ENCODE peak calls at places on chromosomes 1 and 21, in nine cellular contexts. N is WTC11, M is upper lobe of right lung, G is AG09319, U is SHP77, H is Right ventricle myocardium superior, L is fibroblast of mammary gland, S is foreskin fibroblast, Y is Daoy. X is an unnamed sample.

GRCh38 chr1:160945079-160945478 is 9.5 kb downstream of the ITLN2 start:
- DNase-seq in H (no peak), Y (no peak), U (no peak), M (no peak), N (no peak), L (no peak), S (no peak), G (no peak), X (no peak)

GRCh38 chr1:203807211-203807610 is 11.8 kb downstream of the ZBED6 start:
- DNase-seq in L (peak), G (no peak), M (no peak), U (no peak), N (no peak), Y (peak), S (peak), H (no peak), X (no peak)

GRCh38 chr1:147539122-147539575 is 2.2 kb upstream of the BCL9 start:
- DNase-seq in L (peak), M (no peak), S (peak), Y (peak), G (peak), H (no peak), N (no peak), U (no peak), X (no peak)

GRCh38 chr1:36835696-36836095 is 198.6 kb downstream of the GRIK3 start:
- DNase-seq in G (no peak), N (no peak), S (no peak), Y (no peak), M (no peak), H (no peak), U (no peak), L (no peak), X (no peak)

GRCh38 chr1:212514056-212514614 is 81.4 kb downstream of the NENF start:
- DNase-seq in Y (peak), G (no peak), S (peak), N (peak), L (peak), U (peak), M (peak), H (peak), X (no peak)

GRCh38 chr1:164440222-164440621 is 118.8 kb upstream of the PBX1 start:
- DNase-seq in L (peak), S (no peak), H (no peak), N (peak), Y (peak), G (no peak), U (no peak), M (no peak), X (no peak)

GRCh38 chr1:29002792-29003191 is 88.4 kb downstream of the EPB41 start:
- DNase-seq in Y (no peak), H (no peak), S (no peak), G (no peak), U (no peak), N (no peak), M (no peak), L (no peak), X (no peak)

GRCh38 chr1:187003353-187003752 is 174.6 kb downstream of the PLA2G4A start:
- DNase-seq in M (no peak), G (no peak), Y (no peak), H (no peak), L (no peak), N (no peak), S (no peak), U (no peak), X (no peak)

GRCh38 chr1:37171651-37172050 is 137.3 kb upstream of the GRIK3 start:
- DNase-seq in G (no peak), N (no peak), H (no peak), S (no peak), U (no peak), L (no peak), M (no peak), Y (no peak), X (no peak)

GRCh38 chr1:35925741-35926140 is 5.2 kb upstream of the AGO3 start:
- DNase-seq in U (no peak), S (peak), N (no peak), H (peak), L (peak), Y (no peak), G (peak), M (no peak), X (no peak)

GRCh38 chr21:35976481-35976880 is 83.8 kb downstream of the SETD4 start:
- DNase-seq in H (no peak), M (no peak), Y (no peak), G (no peak), L (no peak), N (no peak), S (no peak), U (no peak), X (no peak)

GRCh38 chr1:203326830-203327683 is 21.7 kb downstream of the BTG2 start:
- DNase-seq in M (peak), N (peak), H (peak), U (peak), S (peak), L (peak), G (peak), Y (peak), X (peak)

GRCh38 chr1:207787776-207788175 is 35.9 kb downstream of the CD46 start:
- DNase-seq in U (no peak), S (no peak), L (peak), H (no peak), M (no peak), G (no peak), N (no peak), Y (no peak), X (no peak)

GRCh38 chr21:45078877-45079281 is 4.5 kb downstream of the ADARB1 start:
- DNase-seq in Y (peak), S (peak), G (no peak), M (no peak), L (peak), U (no peak), N (no peak), H (no peak), X (no peak)

GRCh38 chr1:16387201-16388185 is 20.5 kb downstream of the SZRD1 start:
- DNase-seq in N (no peak), G (no peak), L (no peak), U (no peak), S (no peak), M (peak), H (peak), Y (no peak), X (no peak)

GRCh38 chr1:166514067-166514466 is 325.2 kb upstream of the POGK start:
- DNase-seq in S (no peak), U (no peak), G (no peak), L (no peak), H (no peak), M (no peak), Y (no peak), N (no peak), X (no peak)

GRCh38 chr1:36625253-36625958 is 142.7 kb upstream of the CSF3R start:
- DNase-seq in L (no peak), N (no peak), G (no peak), H (no peak), Y (no peak), M (no peak), U (no peak), S (no peak), X (no peak)

GRCh38 chr1:2129256-2129943 is 65.2 kb downstream of the FAAP20 start:
- DNase-seq in S (no peak), U (no peak), M (peak), L (no peak), G (no peak), Y (no peak), H (no peak), N (no peak), X (no peak)

GRCh38 chr1:203306970-203307541 is 1.7 kb downstream of the BTG2 start:
- DNase-seq in S (no peak), M (peak), G (no peak), H (peak), N (peak), U (no peak), L (no peak), Y (no peak), X (no peak)

GRCh38 chr1:5599541-5599940 is 392.7 kb downstream of the NPHP4 start:
- DNase-seq in N (no peak), G (no peak), S (no peak), Y (no peak), H (no peak), U (no peak), L (no peak), M (no peak), X (no peak)

GRCh38 chr1:220184503-220184902 is 87.8 kb downstream of the RAB3GAP2 start:
- DNase-seq in L (no peak), Y (no peak), U (no peak), M (no peak), S (no peak), G (no peak), N (no peak), H (no peak), X (no peak)

GRCh38 chr1:56450004-56450666 is 129.2 kb downstream of the PLPP3 start:
- DNase-seq in N (peak), G (no peak), H (no peak), U (no peak), L (no peak), M (no peak), Y (no peak), S (no peak), X (no peak)

GRCh38 chr21:46064870-46065214 is 33.1 kb upstream of the COL6A2 start:
- DNase-seq in N (no peak), Y (no peak), G (no peak), H (no peak), M (peak), L (no peak), U (no peak), S (no peak), X (no peak)

GRCh38 chr1:87673748-87674147 is 345.1 kb downstream of the LMO4 start:
- DNase-seq in H (no peak), U (no peak), L (peak), N (no peak), M (no peak), G (no peak), S (no peak), Y (no peak), X (no peak)

GRCh38 chr1:164771568-164772350 is 212.8 kb downstream of the PBX1 start:
- DNase-seq in U (no peak), L (peak), Y (peak), H (no peak), S (peak), N (peak), G (no peak), M (no peak), X (peak)

GRCh38 chr1:29939086-29939485 is 702.8 kb downstream of the PTPRU start:
- DNase-seq in Y (peak), M (no peak), N (no peak), L (no peak), G (no peak), U (no peak), H (no peak), S (no peak), X (no peak)

GRCh38 chr1:113930499-113931161 is 1.5 kb downstream of the HIPK1 start:
- DNase-seq in N (no peak), M (no peak), H (no peak), S (peak), Y (peak), U (no peak), G (no peak), L (peak), X (no peak)

GRCh38 chr1:34743775-34744174 is 11.1 kb upstream of the GJB5 start:
- DNase-seq in S (no peak), U (no peak), G (no peak), L (no peak), M (no peak), Y (no peak), N (no peak), H (no peak), X (no peak)

GRCh38 chr1:116514708-116515525 is 55.9 kb downstream of the CD58 start:
- DNase-seq in G (no peak), Y (peak), N (no peak), L (peak), M (no peak), U (no peak), S (no peak), H (no peak), X (no peak)

GRCh38 chr1:61050541-61051454 is 31.6 kb upstream of the NFIA start:
- DNase-seq in N (peak), M (peak), G (no peak), H (peak), L (no peak), S (no peak), U (no peak), Y (peak), X (no peak)

GRCh38 chr1:192949783-192950182 is 109.4 kb downstream of the UCHL5 start:
- DNase-seq in N (no peak), Y (no peak), H (no peak), M (no peak), G (no peak), U (no peak), L (no peak), S (no peak), X (no peak)

X was measured in RWPE2.